ENCODE peak calls at places on chromosomes 13 and 19, in six cellular contexts. One of them, this sample, is unnamed.

GRCh38 chr19:51407631-51408131 is 9.8 kb downstream of the SIGLEC10 start:
- DNase-seq in AG10803: peak
- DNase-seq in NCI-H2171 treated with DMSO at 0.1 percent for 48 hours: no peak
- DNase-seq in mucosa of gallbladder: no peak
- DNase-seq in stimulated activated CD4-positive, alpha-beta T cell treated with anti-CD3 and anti-CD28 coated beads, TNF-alpha, amount 100 ng/mL, for 48 hours: no peak
- DNase-seq in stimulated activated CD8-positive, alpha-beta memory T cell treated with anti-CD3 and anti-CD28 coated beads, Interleukin-4, amount 100 ng/mL, for 1 hour: no peak
- DNase-seq in this sample: peak

GRCh38 chr19:48805452-48805851 is 5.4 kb downstream of the BCAT2 start:
- DNase-seq in AG10803: no peak
- DNase-seq in mucosa of gallbladder: no peak
- DNase-seq in stimulated activated CD4-positive, alpha-beta T cell treated with anti-CD3 and anti-CD28 coated beads, TNF-alpha, amount 100 ng/mL, for 48 hours: no peak
- DNase-seq in stimulated activated CD8-positive, alpha-beta memory T cell treated with anti-CD3 and anti-CD28 coated beads, Interleukin-4, amount 100 ng/mL, for 1 hour: no peak
- DNase-seq in NCI-H2171 treated with DMSO at 0.1 percent for 48 hours: no peak
- DNase-seq in this sample: no peak

GRCh38 chr13:79946556-79946955 is 394.4 kb downstream of the SPRY2 start:
- DNase-seq in stimulated activated CD8-positive, alpha-beta memory T cell treated with anti-CD3 and anti-CD28 coated beads, Interleukin-4, amount 100 ng/mL, for 1 hour: no peak
- DNase-seq in stimulated activated CD4-positive, alpha-beta T cell treated with anti-CD3 and anti-CD28 coated beads, TNF-alpha, amount 100 ng/mL, for 48 hours: no peak
- DNase-seq in NCI-H2171 treated with DMSO at 0.1 percent for 48 hours: no peak
- DNase-seq in AG10803: no peak
- DNase-seq in mucosa of gallbladder: no peak
- DNase-seq in this sample: no peak

GRCh38 chr13:112687836-112688559 is 1.8 kb upstream of the ATP11A start:
- DNase-seq in stimulated activated CD4-positive, alpha-beta T cell treated with anti-CD3 and anti-CD28 coated beads, TNF-alpha, amount 100 ng/mL, for 48 hours: no peak
- DNase-seq in stimulated activated CD8-positive, alpha-beta memory T cell treated with anti-CD3 and anti-CD28 coated beads, Interleukin-4, amount 100 ng/mL, for 1 hour: no peak
- DNase-seq in AG10803: no peak
- DNase-seq in NCI-H2171 treated with DMSO at 0.1 percent for 48 hours: no peak
- DNase-seq in mucosa of gallbladder: no peak
- DNase-seq in this sample: no peak

GRCh38 chr13:32940601-32941000 is 75.6 kb upstream of the KL start:
- DNase-seq in stimulated activated CD4-positive, alpha-beta T cell treated with anti-CD3 and anti-CD28 coated beads, TNF-alpha, amount 100 ng/mL, for 48 hours: no peak
- DNase-seq in AG10803: peak
- DNase-seq in stimulated activated CD8-positive, alpha-beta memory T cell treated with anti-CD3 and anti-CD28 coated beads, Interleukin-4, amount 100 ng/mL, for 1 hour: no peak
- DNase-seq in NCI-H2171 treated with DMSO at 0.1 percent for 48 hours: no peak
- DNase-seq in mucosa of gallbladder: peak
- DNase-seq in this sample: no peak

GRCh38 chr19:12778905-12779161 is 3.5 kb upstream of the HOOK2 start:
- DNase-seq in stimulated activated CD4-positive, alpha-beta T cell treated with anti-CD3 and anti-CD28 coated beads, TNF-alpha, amount 100 ng/mL, for 48 hours: no peak
- DNase-seq in stimulated activated CD8-positive, alpha-beta memory T cell treated with anti-CD3 and anti-CD28 coated beads, Interleukin-4, amount 100 ng/mL, for 1 hour: no peak
- DNase-seq in mucosa of gallbladder: no peak
- DNase-seq in NCI-H2171 treated with DMSO at 0.1 percent for 48 hours: peak
- DNase-seq in AG10803: no peak
- DNase-seq in this sample: no peak

GRCh38 chr19:40719414-40719894 is 2.5 kb downstream of the ITPKC start:
- DNase-seq in mucosa of gallbladder: no peak
- DNase-seq in NCI-H2171 treated with DMSO at 0.1 percent for 48 hours: no peak
- DNase-seq in AG10803: no peak
- DNase-seq in stimulated activated CD8-positive, alpha-beta memory T cell treated with anti-CD3 and anti-CD28 coated beads, Interleukin-4, amount 100 ng/mL, for 1 hour: no peak
- DNase-seq in stimulated activated CD4-positive, alpha-beta T cell treated with anti-CD3 and anti-CD28 coated beads, TNF-alpha, amount 100 ng/mL, for 48 hours: no peak
- DNase-seq in this sample: no peak

GRCh38 chr13:109762791-109763190 is 23.6 kb downstream of the IRS2 start:
- DNase-seq in stimulated activated CD8-positive, alpha-beta memory T cell treated with anti-CD3 and anti-CD28 coated beads, Interleukin-4, amount 100 ng/mL, for 1 hour: no peak
- DNase-seq in NCI-H2171 treated with DMSO at 0.1 percent for 48 hours: no peak
- DNase-seq in stimulated activated CD4-positive, alpha-beta T cell treated with anti-CD3 and anti-CD28 coated beads, TNF-alpha, amount 100 ng/mL, for 48 hours: no peak
- DNase-seq in AG10803: no peak
- DNase-seq in mucosa of gallbladder: no peak
- DNase-seq in this sample: no peak

GRCh38 chr19:4352701-4353121 is 9.3 kb downstream of the MPND start:
- DNase-seq in mucosa of gallbladder: no peak
- DNase-seq in NCI-H2171 treated with DMSO at 0.1 percent for 48 hours: peak
- DNase-seq in AG10803: peak
- DNase-seq in stimulated activated CD4-positive, alpha-beta T cell treated with anti-CD3 and anti-CD28 coated beads, TNF-alpha, amount 100 ng/mL, for 48 hours: no peak
- DNase-seq in stimulated activated CD8-positive, alpha-beta memory T cell treated with anti-CD3 and anti-CD28 coated beads, Interleukin-4, amount 100 ng/mL, for 1 hour: peak
- DNase-seq in this sample: no peak

GRCh38 chr19:4589579-4590410 is 30.3 kb upstream of the SEMA6B start:
- DNase-seq in NCI-H2171 treated with DMSO at 0.1 percent for 48 hours: no peak
- DNase-seq in AG10803: no peak
- DNase-seq in stimulated activated CD8-positive, alpha-beta memory T cell treated with anti-CD3 and anti-CD28 coated beads, Interleukin-4, amount 100 ng/mL, for 1 hour: no peak
- DNase-seq in mucosa of gallbladder: no peak
- DNase-seq in stimulated activated CD4-positive, alpha-beta T cell treated with anti-CD3 and anti-CD28 coated beads, TNF-alpha, amount 100 ng/mL, for 48 hours: peak
- DNase-seq in this sample: peak

GRCh38 chr13:110645750-110646149 is 30.4 kb downstream of the NAXD start:
- DNase-seq in mucosa of gallbladder: no peak
- DNase-seq in AG10803: no peak
- DNase-seq in stimulated activated CD8-positive, alpha-beta memory T cell treated with anti-CD3 and anti-CD28 coated beads, Interleukin-4, amount 100 ng/mL, for 1 hour: no peak
- DNase-seq in stimulated activated CD4-positive, alpha-beta T cell treated with anti-CD3 and anti-CD28 coated beads, TNF-alpha, amount 100 ng/mL, for 48 hours: no peak
- DNase-seq in NCI-H2171 treated with DMSO at 0.1 percent for 48 hours: no peak
- DNase-seq in this sample: no peak

GRCh38 chr19:13132471-13133166 is 14.6 kb downstream of the NACC1 start:
- DNase-seq in stimulated activated CD8-positive, alpha-beta memory T cell treated with anti-CD3 and anti-CD28 coated beads, Interleukin-4, amount 100 ng/mL, for 1 hour: no peak
- DNase-seq in stimulated activated CD4-positive, alpha-beta T cell treated with anti-CD3 and anti-CD28 coated beads, TNF-alpha, amount 100 ng/mL, for 48 hours: peak
- DNase-seq in AG10803: peak
- DNase-seq in NCI-H2171 treated with DMSO at 0.1 percent for 48 hours: no peak
- DNase-seq in mucosa of gallbladder: no peak
- DNase-seq in this sample: no peak

GRCh38 chr19:15276620-15277019 is 44.4 kb upstream of the EPHX3 start:
- DNase-seq in mucosa of gallbladder: no peak
- DNase-seq in stimulated activated CD8-positive, alpha-beta memory T cell treated with anti-CD3 and anti-CD28 coated beads, Interleukin-4, amount 100 ng/mL, for 1 hour: no peak
- DNase-seq in AG10803: peak
- DNase-seq in NCI-H2171 treated with DMSO at 0.1 percent for 48 hours: no peak
- DNase-seq in stimulated activated CD4-positive, alpha-beta T cell treated with anti-CD3 and anti-CD28 coated beads, TNF-alpha, amount 100 ng/mL, for 48 hours: no peak
- DNase-seq in this sample: no peak

GRCh38 chr19:45467115-45467455 is 711 bp upstream of the FOSB start:
- DNase-seq in AG10803: peak
- DNase-seq in stimulated activated CD8-positive, alpha-beta memory T cell treated with anti-CD3 and anti-CD28 coated beads, Interleukin-4, amount 100 ng/mL, for 1 hour: no peak
- DNase-seq in NCI-H2171 treated with DMSO at 0.1 percent for 48 hours: no peak
- DNase-seq in stimulated activated CD4-positive, alpha-beta T cell treated with anti-CD3 and anti-CD28 coated beads, TNF-alpha, amount 100 ng/mL, for 48 hours: no peak
- DNase-seq in mucosa of gallbladder: no peak
- DNase-seq in this sample: no peak

GRCh38 chr13:30847697-30848307 is 58.3 kb upstream of the MEDAG start:
- DNase-seq in NCI-H2171 treated with DMSO at 0.1 percent for 48 hours: no peak
- DNase-seq in stimulated activated CD8-positive, alpha-beta memory T cell treated with anti-CD3 and anti-CD28 coated beads, Interleukin-4, amount 100 ng/mL, for 1 hour: no peak
- DNase-seq in AG10803: peak
- DNase-seq in stimulated activated CD4-positive, alpha-beta T cell treated with anti-CD3 and anti-CD28 coated beads, TNF-alpha, amount 100 ng/mL, for 48 hours: no peak
- DNase-seq in mucosa of gallbladder: peak
- DNase-seq in this sample: peak

GRCh38 chr19:46859637-46860124 is 1.1 kb upstream of the ARHGAP35 start:
- DNase-seq in AG10803: peak
- DNase-seq in stimulated activated CD8-positive, alpha-beta memory T cell treated with anti-CD3 and anti-CD28 coated beads, Interleukin-4, amount 100 ng/mL, for 1 hour: no peak
- DNase-seq in NCI-H2171 treated with DMSO at 0.1 percent for 48 hours: peak
- DNase-seq in mucosa of gallbladder: peak
- DNase-seq in stimulated activated CD4-positive, alpha-beta T cell treated with anti-CD3 and anti-CD28 coated beads, TNF-alpha, amount 100 ng/mL, for 48 hours: no peak
- DNase-seq in this sample: no peak

GRCh38 chr19:23098286-23098685 is 18.5 kb upstream of the ZNF730 start:
- DNase-seq in stimulated activated CD8-positive, alpha-beta memory T cell treated with anti-CD3 and anti-CD28 coated beads, Interleukin-4, amount 100 ng/mL, for 1 hour: no peak
- DNase-seq in mucosa of gallbladder: no peak
- DNase-seq in stimulated activated CD4-positive, alpha-beta T cell treated with anti-CD3 and anti-CD28 coated beads, TNF-alpha, amount 100 ng/mL, for 48 hours: no peak
- DNase-seq in AG10803: no peak
- DNase-seq in NCI-H2171 treated with DMSO at 0.1 percent for 48 hours: no peak
- DNase-seq in this sample: no peak

GRCh38 chr13:23598371-23598770 is 28.2 kb downstream of the TNFRSF19 start:
- DNase-seq in NCI-H2171 treated with DMSO at 0.1 percent for 48 hours: no peak
- DNase-seq in AG10803: peak
- DNase-seq in mucosa of gallbladder: no peak
- DNase-seq in stimulated activated CD8-positive, alpha-beta memory T cell treated with anti-CD3 and anti-CD28 coated beads, Interleukin-4, amount 100 ng/mL, for 1 hour: no peak
- DNase-seq in stimulated activated CD4-positive, alpha-beta T cell treated with anti-CD3 and anti-CD28 coated beads, TNF-alpha, amount 100 ng/mL, for 48 hours: no peak
- DNase-seq in this sample: no peak

GRCh38 chr19:6187374-6187773 is 51.9 kb downstream of the ACSBG2 start:
- DNase-seq in mucosa of gallbladder: no peak
- DNase-seq in stimulated activated CD4-positive, alpha-beta T cell treated with anti-CD3 and anti-CD28 coated beads, TNF-alpha, amount 100 ng/mL, for 48 hours: no peak
- DNase-seq in stimulated activated CD8-positive, alpha-beta memory T cell treated with anti-CD3 and anti-CD28 coated beads, Interleukin-4, amount 100 ng/mL, for 1 hour: no peak
- DNase-seq in NCI-H2171 treated with DMSO at 0.1 percent for 48 hours: no peak
- DNase-seq in AG10803: no peak
- DNase-seq in this sample: peak

GRCh38 chr19:30719189-30719990 is 347.2 kb downstream of the ZNF536 start:
- DNase-seq in stimulated activated CD4-positive, alpha-beta T cell treated with anti-CD3 and anti-CD28 coated beads, TNF-alpha, amount 100 ng/mL, for 48 hours: no peak
- DNase-seq in stimulated activated CD8-positive, alpha-beta memory T cell treated with anti-CD3 and anti-CD28 coated beads, Interleukin-4, amount 100 ng/mL, for 1 hour: no peak
- DNase-seq in mucosa of gallbladder: peak
- DNase-seq in NCI-H2171 treated with DMSO at 0.1 percent for 48 hours: peak
- DNase-seq in AG10803: peak
- DNase-seq in this sample: peak

GRCh38 chr19:38792250-38793111 is 3.5 kb downstream of the LGALS7B start:
- DNase-seq in mucosa of gallbladder: peak
- DNase-seq in NCI-H2171 treated with DMSO at 0.1 percent for 48 hours: no peak
- DNase-seq in AG10803: no peak
- DNase-seq in stimulated activated CD4-positive, alpha-beta T cell treated with anti-CD3 and anti-CD28 coated beads, TNF-alpha, amount 100 ng/mL, for 48 hours: peak
- DNase-seq in stimulated activated CD8-positive, alpha-beta memory T cell treated with anti-CD3 and anti-CD28 coated beads, Interleukin-4, amount 100 ng/mL, for 1 hour: no peak
- DNase-seq in this sample: peak

GRCh38 chr13:102470283-102470920 is 68.6 kb upstream of the FGF14 start:
- DNase-seq in NCI-H2171 treated with DMSO at 0.1 percent for 48 hours: no peak
- DNase-seq in stimulated activated CD8-positive, alpha-beta memory T cell treated with anti-CD3 and anti-CD28 coated beads, Interleukin-4, amount 100 ng/mL, for 1 hour: no peak
- DNase-seq in stimulated activated CD4-positive, alpha-beta T cell treated with anti-CD3 and anti-CD28 coated beads, TNF-alpha, amount 100 ng/mL, for 48 hours: no peak
- DNase-seq in AG10803: no peak
- DNase-seq in mucosa of gallbladder: no peak
- DNase-seq in this sample: no peak

GRCh38 chr19:13979224-13979623 is 26.9 kb downstream of the RFX1 start:
- DNase-seq in NCI-H2171 treated with DMSO at 0.1 percent for 48 hours: no peak
- DNase-seq in AG10803: no peak
- DNase-seq in stimulated activated CD4-positive, alpha-beta T cell treated with anti-CD3 and anti-CD28 coated beads, TNF-alpha, amount 100 ng/mL, for 48 hours: no peak
- DNase-seq in stimulated activated CD8-positive, alpha-beta memory T cell treated with anti-CD3 and anti-CD28 coated beads, Interleukin-4, amount 100 ng/mL, for 1 hour: no peak
- DNase-seq in mucosa of gallbladder: no peak
- DNase-seq in this sample: peak